ENCODE peak calls at places on chromosomes 4 and X, in four cellular contexts. X, Q, P and M are unnamed samples.

GRCh38 chrX:70044541-70045245 is 5.0 kb downstream of the AWAT2 start:
- DNase-seq in X (no peak), Q (no peak), P (no peak), M (no peak)

GRCh38 chrX:38898261-38898660 is 97.0 kb downstream of the MID1IP1 start:
- DNase-seq in X (no peak), Q (no peak), P (no peak), M (no peak)

GRCh38 chrX:10243056-10243455 is 86.3 kb downstream of the CLCN4 start:
- DNase-seq in X (no peak), Q (no peak), P (no peak), M (no peak)

GRCh38 chrX:41526925-41527324 is 79.8 kb downstream of the NYX start:
- DNase-seq in X (no peak), Q (no peak), P (no peak), M (peak)

GRCh38 chr4:115325836-115326235 is 212.4 kb upstream of the NDST4 start:
- DNase-seq in X (no peak), Q (no peak), P (no peak), M (no peak)

GRCh38 chr4:127781303-127782024 is 658 bp upstream of the HSPA4L start:
- DNase-seq in X (peak), Q (peak), P (no peak), M (peak)

GRCh38 chrX:148290937-148291336 is 209.5 kb upstream of the AFF2 start:
- DNase-seq in X (no peak), Q (no peak), P (no peak), M (no peak)

GRCh38 chr4:156952078-156952759 is 19.4 kb downstream of the PDGFC start:
- DNase-seq in X (no peak), Q (no peak), P (no peak), M (no peak)

GRCh38 chrX:65034641-65035450 is 58.6 kb upstream of the ZC4H2 start:
- DNase-seq in X (peak), Q (peak), P (peak), M (peak)

GRCh38 chr4:55397024-55397520 is 1.3 kb downstream of the TMEM165 start:
- DNase-seq in X (peak), Q (no peak), P (no peak), M (no peak)

GRCh38 chr4:109005523-109005922 is 242.7 kb upstream of the ETNPPL start:
- DNase-seq in X (no peak), Q (no peak), P (no peak), M (no peak)

GRCh38 chrX:108537005-108537404 is 97.4 kb downstream of the COL4A5 start:
- DNase-seq in X (peak), Q (no peak), P (no peak), M (peak)

GRCh38 chr4:145840162-145840768 is 98.4 kb downstream of the ZNF827 start:
- DNase-seq in X (peak), Q (peak), P (no peak), M (peak)

GRCh38 chr4:75990129-75990528 is 616 bp downstream of the SDAD1 start:
- DNase-seq in X (no peak), Q (no peak), P (no peak), M (no peak)

GRCh38 chr4:104425003-104425402 is 69.7 kb downstream of the CXXC4 start:
- DNase-seq in X (peak), Q (peak), P (no peak), M (no peak)

GRCh38 chr4:27861381-27861787 is 1000.7 kb downstream of the STIM2 start:
- DNase-seq in X (peak), Q (peak), P (no peak), M (no peak)

GRCh38 chr4:70713453-70714026 is 8.2 kb upstream of the RUFY3 start:
- DNase-seq in X (no peak), Q (no peak), P (no peak), M (no peak)

GRCh38 chrX:118536687-118537461 is 41.3 kb downstream of the DOCK11 start:
- DNase-seq in X (peak), Q (no peak), P (peak), M (peak)

GRCh38 chr4:169410839-169411770 is 140.3 kb upstream of the SH3RF1 start:
- DNase-seq in X (no peak), Q (no peak), P (peak), M (no peak)

GRCh38 chr4:172040766-172041165 is 227.6 kb downstream of the GALNTL6 start:
- DNase-seq in X (no peak), Q (no peak), P (no peak), M (no peak)

GRCh38 chr4:182019148-182019652 is 224.0 kb upstream of the TENM3 start:
- DNase-seq in X (no peak), Q (no peak), P (no peak), M (no peak)

GRCh38 chr4:55125087-55125721 is at the start of gene KDR:
- DNase-seq in X (no peak), Q (no peak), P (no peak), M (no peak)

GRCh38 chrX:6861456-6861855 is 286.1 kb upstream of the STS start:
- DNase-seq in X (no peak), Q (no peak), P (no peak), M (no peak)

GRCh38 chr4:70741872-70742271 is 20.1 kb downstream of the RUFY3 start:
- DNase-seq in X (no peak), Q (no peak), P (no peak), M (no peak)

GRCh38 chr4:2866891-2867290 is 23.2 kb downstream of the ADD1 start:
- DNase-seq in X (no peak), Q (no peak), P (no peak), M (no peak)

GRCh38 chr4:100517864-100518341 is at the start of gene EMCN:
- DNase-seq in X (no peak), Q (no peak), P (no peak), M (no peak)

GRCh38 chr4:33160126-33160525 is 2440.0 kb downstream of the PCDH7 start:
- DNase-seq in X (no peak), Q (no peak), P (no peak), M (no peak)